ENCODE peak calls at places on chromosomes 3 and 15, in seven cellular contexts. N is SK-N-SH; P is mesothelial cell of epicardium; F is HS-5; G is stimulated activated CD4-positive, alpha-beta T cell treated with anti-CD3 and anti-CD28 coated beads, Interleukin-12 subunit alpha, Interleukin-12 subunit beta, amount 100 ng/mL, for 24 hours; O is GDM1; T is T-helper 1 cell. M is an unnamed sample.

GRCh38 chr3:98434412-98434811 is 28.6 kb upstream of the OR5K1 start:
- DNase-seq in N (no peak), P (no peak), F (no peak), G (no peak), O (no peak), T (no peak), M (no peak)

GRCh38 chr15:88613074-88613944 is 7.8 kb upstream of the AEN start:
- DNase-seq in N (no peak), P (no peak), F (peak; percentile 51), G (no peak), O (no peak), T (no peak), M (no peak)

GRCh38 chr15:74240002-74240568 is 4.0 kb downstream of the CCDC33 start:
- DNase-seq in N (peak; percentile 82), P (no peak), F (peak; percentile 22), G (no peak), O (no peak), T (no peak), M (no peak)

GRCh38 chr3:23648326-23648964 is 157.3 kb upstream of the UBE2E1 start:
- DNase-seq in N (peak; percentile 27), P (no peak), F (no peak), G (no peak), O (peak; percentile 21), T (no peak), M (no peak)

GRCh38 chr3:60770532-60770931 is 480.7 kb downstream of the FHIT start:
- DNase-seq in N (no peak), P (no peak), F (no peak), G (no peak), O (no peak), T (no peak), M (no peak)

GRCh38 chr3:27368831-27369607 is at the start of gene NEK10:
- DNase-seq in N (peak; percentile 94), P (peak; percentile 92), F (no peak), G (peak; percentile 88), O (peak; percentile 74), T (peak; percentile 76), M (peak; percentile 89)

GRCh38 chr15:45150481-45150880 is 20.7 kb downstream of the DUOX1 start:
- DNase-seq in N (no peak), P (no peak), F (no peak), G (no peak), O (no peak), T (no peak), M (no peak)

GRCh38 chr3:194604126-194604525 is 29.1 kb downstream of the TMEM44 start:
- DNase-seq in N (no peak), P (no peak), F (no peak), G (no peak), O (no peak), T (no peak), M (no peak)

GRCh38 chr3:160616721-160617120 is 51.4 kb upstream of the KPNA4 start:
- DNase-seq in N (no peak), P (no peak), F (peak; percentile 29), G (no peak), O (no peak), T (no peak), M (no peak)

GRCh38 chr3:124572851-124573405 is 157.3 kb upstream of the UMPS start:
- DNase-seq in N (no peak), P (no peak), F (no peak), G (no peak), O (no peak), T (no peak), M (no peak)

GRCh38 chr15:82570721-82571519 is 30.7 kb upstream of the RPS17 start:
- DNase-seq in N (peak; percentile 42), P (no peak), F (no peak), G (no peak), O (no peak), T (no peak), M (no peak)

GRCh38 chr3:112360574-112360973 is 27.6 kb downstream of the CD200 start:
- DNase-seq in N (no peak), P (no peak), F (no peak), G (no peak), O (no peak), T (no peak), M (no peak)

GRCh38 chr15:78265752-78266224 is 1.4 kb downstream of the DNAJA4 start:
- DNase-seq in N (no peak), P (no peak), F (no peak), G (no peak), O (no peak), T (no peak), M (no peak)

GRCh38 chr15:72554471-72555425 is 80.6 kb downstream of the ARIH1 start:
- DNase-seq in N (no peak), P (no peak), F (no peak), G (peak; percentile 5), O (no peak), T (no peak), M (peak; percentile 12)

GRCh38 chr3:31409866-31410265 is 122.9 kb upstream of the STT3B start:
- DNase-seq in N (no peak), P (no peak), F (no peak), G (no peak), O (no peak), T (no peak), M (no peak)